ENCODE peak calls at places on chromosomes 3 and 15, in four cellular contexts. O, K, G and S are unnamed samples.

GRCh38 chr15:51750942-51751686 is at the start of gene TMOD2:
- DNase-seq in O (no peak), K (peak), G (peak), S (no peak)

GRCh38 chr3:46477756-46478155 is 13.1 kb upstream of the LTF start:
- DNase-seq in O (no peak), K (no peak), G (no peak), S (no peak)

GRCh38 chr15:93040288-93041158 is 48.5 kb downstream of the RGMA start:
- DNase-seq in O (no peak), K (no peak), G (no peak), S (no peak)

GRCh38 chr3:187112934-187113793 is 26.1 kb downstream of the RPL39L start:
- DNase-seq in O (no peak), K (no peak), G (no peak), S (peak)

GRCh38 chr3:20683912-20684311 is 497.9 kb upstream of the SGO1 start:
- DNase-seq in O (no peak), K (no peak), G (no peak), S (no peak)

GRCh38 chr3:16203671-16204629 is 29.5 kb downstream of the GALNT15 start:
- DNase-seq in O (no peak), K (no peak), G (no peak), S (no peak)

GRCh38 chr15:69921626-69922624 is 175.8 kb downstream of the TLE3 start:
- DNase-seq in O (no peak), K (no peak), G (no peak), S (no peak)

GRCh38 chr15:24861014-24861690 is 93.6 kb upstream of the SNRPN start:
- DNase-seq in O (no peak), K (no peak), G (no peak), S (no peak)

GRCh38 chr3:50913279-50913678 is 238.6 kb downstream of the DOCK3 start:
- DNase-seq in O (no peak), K (no peak), G (no peak), S (no peak)

GRCh38 chr15:96273317-96274086 is 57.0 kb upstream of the NR2F2 start:
- DNase-seq in O (no peak), K (peak), G (peak), S (no peak)

GRCh38 chr3:155202626-155203025 is 90.9 kb downstream of the STRIT1 start:
- DNase-seq in O (no peak), K (no peak), G (no peak), S (no peak)

GRCh38 chr3:188659444-188660100 is 505.6 kb downstream of the LPP start:
- DNase-seq in O (no peak), K (no peak), G (no peak), S (no peak)

GRCh38 chr3:135887220-135887619 is 78.3 kb upstream of the PPP2R3A start:
- DNase-seq in O (no peak), K (no peak), G (no peak), S (no peak)

GRCh38 chr3:70471464-70472342 is 159.3 kb upstream of the MDFIC2 start:
- DNase-seq in O (no peak), K (no peak), G (no peak), S (no peak)

GRCh38 chr15:80565398-80565797 is 129.7 kb upstream of the ABHD17C start:
- DNase-seq in O (no peak), K (no peak), G (no peak), S (no peak)

GRCh38 chr3:104846270-104846669 is 520.4 kb upstream of the ALCAM start:
- DNase-seq in O (no peak), K (no peak), G (no peak), S (no peak)

GRCh38 chr15:64249406-64249805 is 86.6 kb upstream of the PPIB start:
- DNase-seq in O (no peak), K (no peak), G (no peak), S (no peak)

GRCh38 chr3:125120370-125121122 is 64.7 kb upstream of the HEG1 start:
- DNase-seq in O (peak), K (no peak), G (no peak), S (no peak)

GRCh38 chr3:190718691-190719090 is 143.8 kb downstream of the GMNC start:
- DNase-seq in O (no peak), K (no peak), G (no peak), S (no peak)

GRCh38 chr3:70851066-70851465 is 538.6 kb upstream of the MDFIC2 start:
- DNase-seq in O (no peak), K (no peak), G (no peak), S (no peak)

GRCh38 chr15:78739996-78740903 is 71.0 kb downstream of the ADAMTS7 start:
- DNase-seq in O (no peak), K (peak), G (no peak), S (peak)

GRCh38 chr15:35674873-35675781 is 129.2 kb upstream of the DPH6 start:
- DNase-seq in O (no peak), K (no peak), G (no peak), S (no peak)

GRCh38 chr15:70348581-70349344 is 251.0 kb upstream of the TLE3 start:
- DNase-seq in O (no peak), K (no peak), G (no peak), S (no peak)

GRCh38 chr3:58043933-58044332 is 35.7 kb downstream of the FLNB start:
- DNase-seq in O (no peak), K (no peak), G (no peak), S (no peak)

GRCh38 chr15:85625431-85625830 is 169.3 kb downstream of the KLHL25 start:
- DNase-seq in O (no peak), K (no peak), G (no peak), S (no peak)

GRCh38 chr3:17065881-17066280 is 181.1 kb downstream of the PLCL2 start:
- DNase-seq in O (no peak), K (no peak), G (no peak), S (no peak)

GRCh38 chr3:147195896-147196295 is 210.4 kb downstream of the ZIC4 start:
- DNase-seq in O (no peak), K (no peak), G (no peak), S (no peak)

GRCh38 chr3:109330405-109330804 is 6.9 kb downstream of the DPPA4 start:
- DNase-seq in O (no peak), K (no peak), G (no peak), S (no peak)

GRCh38 chr3:128173849-128174248 is 20.6 kb downstream of the EEFSEC start:
- DNase-seq in O (no peak), K (no peak), G (no peak), S (peak)

GRCh38 chr3:140007946-140008692 is 73.1 kb downstream of the CLSTN2 start:
- DNase-seq in O (no peak), K (no peak), G (no peak), S (no peak)

GRCh38 chr3:172315401-172316091 is 132.7 kb downstream of the GHSR start:
- DNase-seq in O (no peak), K (peak), G (peak), S (no peak)
- TF ChIP-seq RNF2 in O (no peak), K (no peak), G (no peak), S (no peak)

GRCh38 chr3:4261411-4261810 is 41.8 kb upstream of the SETMAR start:
- DNase-seq in O (no peak), K (no peak), G (no peak), S (no peak)
- TF ChIP-seq RNF2 in O (no peak), K (no peak), G (no peak), S (no peak)

DNA sequence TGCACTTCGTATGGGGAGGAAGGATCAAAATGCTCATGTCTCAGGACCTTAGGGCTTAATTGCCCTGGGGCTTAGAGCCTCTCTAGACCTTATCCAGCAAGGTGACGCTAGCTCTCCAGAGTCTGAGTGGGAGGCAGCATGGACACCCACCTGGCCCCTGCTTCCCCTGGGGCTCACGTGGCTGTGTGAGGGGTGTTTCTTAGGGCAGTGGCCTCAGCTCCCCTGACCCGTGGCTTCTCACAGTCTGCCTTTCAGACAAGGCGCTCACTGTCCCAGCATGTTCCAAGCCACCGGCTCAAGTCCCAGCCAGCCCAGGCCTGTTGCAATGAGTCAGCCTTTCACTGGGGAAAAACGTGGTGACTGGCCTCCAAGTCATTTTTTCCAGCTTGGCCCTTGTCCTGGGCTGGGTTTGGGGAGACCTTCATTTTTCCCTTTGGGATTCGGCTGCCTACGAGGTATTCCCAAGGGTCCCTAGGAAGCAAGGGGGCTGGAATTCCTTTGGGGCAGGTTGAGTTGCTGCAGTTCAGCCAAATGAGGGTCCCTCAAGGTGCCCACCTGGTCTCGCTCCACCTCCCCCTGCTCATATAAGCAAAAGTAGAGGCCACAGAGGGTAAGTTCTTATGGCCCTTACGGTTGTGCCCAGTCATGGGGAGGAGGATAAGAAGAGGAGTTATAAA is 15.7 kb downstream of the BHLHE40 start:
- DNase-seq in O (no peak), K (peak), G (no peak), S (peak)
- TF ChIP-seq RNF2 in O (no peak), K (peak), G (no peak), S (no peak)

DNA sequence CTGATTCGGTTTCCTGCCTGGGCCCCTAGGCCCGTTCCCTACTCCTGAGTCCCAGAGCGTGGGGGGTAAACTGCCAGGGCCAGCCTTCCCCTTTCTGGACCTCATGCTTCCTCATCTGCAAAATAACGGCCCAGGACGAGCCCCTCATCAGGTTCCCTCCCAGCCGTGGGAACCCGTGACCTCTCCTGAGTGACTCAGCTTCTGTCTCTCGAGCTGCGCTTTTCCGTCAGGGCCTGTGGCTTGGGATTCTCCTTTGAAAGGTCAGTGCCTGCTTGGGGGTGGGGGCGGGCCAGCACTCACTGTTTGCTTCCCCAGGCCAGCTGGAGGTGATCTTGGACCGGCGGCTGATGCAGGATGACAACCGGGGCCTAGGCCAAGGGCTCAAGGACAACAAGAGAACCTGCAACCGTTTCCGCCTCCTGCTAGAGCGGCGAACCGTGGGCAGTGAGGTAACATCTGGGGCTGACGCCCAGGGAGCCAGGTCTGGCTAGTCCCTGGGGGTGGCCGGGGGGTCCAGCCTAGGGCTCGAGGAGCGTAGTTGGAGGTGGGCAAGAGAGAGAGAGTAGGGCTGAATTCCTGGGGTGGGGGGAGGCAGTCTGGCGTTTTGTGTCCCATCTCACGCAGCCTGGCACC is 12.8 kb downstream of the MAN2A2 start:
- DNase-seq in O (no peak), K (peak), G (no peak), S (no peak)
- TF ChIP-seq RNF2 in O (no peak), K (no peak), G (no peak), S (no peak)

GRCh38 chr3:133572158-133573053 is 1.1 kb upstream of the CDV3 start:
- DNase-seq in O (no peak), K (no peak), G (no peak), S (no peak)
- TF ChIP-seq RNF2 in O (no peak), K (no peak), G (no peak), S (no peak)

GRCh38 chr3:150497956-150498355 is 48.3 kb downstream of the SERP1 start:
- DNase-seq in O (no peak), K (peak), G (peak), S (no peak)
- TF ChIP-seq RNF2 in O (no peak), K (no peak), G (no peak), S (no peak)

GRCh38 chr15:41970456-41970855 is 1.9 kb downstream of the EHD4 start:
- DNase-seq in O (no peak), K (no peak), G (no peak), S (no peak)
- TF ChIP-seq RNF2 in O (no peak), K (no peak), G (no peak), S (no peak)

GRCh38 chr3:177824841-177825240 is 627.6 kb upstream of the TBL1XR1 start:
- DNase-seq in O (no peak), K (no peak), G (no peak), S (no peak)
- TF ChIP-seq RNF2 in O (no peak), K (no peak), G (no peak), S (no peak)

DNA sequence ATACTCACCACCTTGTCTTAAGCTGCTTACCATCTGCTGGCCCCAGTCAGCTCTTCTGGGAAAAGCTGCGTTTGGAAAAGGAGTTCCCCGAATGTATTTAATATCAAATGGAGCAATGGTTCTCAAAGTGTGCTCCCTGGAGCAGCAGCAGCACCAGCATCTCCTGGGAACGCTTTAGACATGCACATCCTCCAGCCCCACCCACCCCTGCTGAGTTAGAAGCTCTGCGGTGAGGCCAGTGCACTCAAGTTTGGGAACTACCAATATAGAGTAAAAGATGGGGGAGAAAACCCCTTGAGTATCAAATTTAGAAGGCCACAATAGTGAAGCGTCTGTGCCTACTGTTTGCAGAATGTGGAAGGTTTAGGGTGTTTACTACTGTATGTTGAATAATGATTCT is 124.0 kb upstream of the TOPAZ1 start:
- DNase-seq in O (no peak), K (no peak), G (no peak), S (no peak)
- TF ChIP-seq RNF2 in O (no peak), K (no peak), G (no peak), S (no peak)

GRCh38 chr3:172512363-172512762 is 10.9 kb downstream of the TNFSF10 start:
- DNase-seq in O (no peak), K (no peak), G (no peak), S (no peak)
- TF ChIP-seq RNF2 in O (no peak), K (peak), G (no peak), S (no peak)